ENCODE peak calls at places on chromosomes 12 and 14, in ten cellular contexts. Z, T, I, L, X, A, H, F, B and W are unnamed samples.

GRCh38 chr12:77681726-77682125 is 149.0 kb upstream of the NAV3 start:
- DNase-seq in A (no peak), B (no peak), I (no peak), X (no peak), L (no peak), T (no peak), H (no peak), Z (no peak), F (no peak), W (no peak)

GRCh38 chr14:23123419-23123818 is 4.4 kb upstream of the CEBPE start:
- DNase-seq in L (peak), I (no peak), T (no peak), Z (no peak), B (no peak), X (no peak), H (no peak), F (no peak), A (no peak), W (no peak)

GRCh38 chr12:113788020-113788856 is 177.9 kb downstream of the RBM19 start:
- DNase-seq in A (peak), L (no peak), F (no peak), X (no peak), H (no peak), Z (no peak), I (no peak), B (no peak), T (peak), W (peak)

GRCh38 chr14:39442293-39442692 is 10.1 kb upstream of the FBXO33 start:
- DNase-seq in I (no peak), F (peak), H (no peak), T (no peak), Z (no peak), X (no peak), B (no peak), L (no peak), A (no peak), W (no peak)

GRCh38 chr12:49298160-49298559 is 3.2 kb downstream of the PRPH start:
- DNase-seq in B (no peak), T (no peak), I (no peak), Z (no peak), A (no peak), L (no peak), H (no peak), F (no peak), X (no peak), W (no peak)

GRCh38 chr12:19261773-19262172 is 132.2 kb downstream of the PLEKHA5 start:
- DNase-seq in H (no peak), I (no peak), A (no peak), X (no peak), B (no peak), T (no peak), F (no peak), L (no peak), Z (no peak), W (no peak)

GRCh38 chr14:26597136-26598080 is at the start of gene NOVA1:
- DNase-seq in T (no peak), L (peak), B (peak), H (no peak), I (peak), X (no peak), Z (peak), A (peak), F (peak), W (peak)

GRCh38 chr14:70789361-70789760 is 20.0 kb downstream of the MAP3K9 start:
- DNase-seq in F (no peak), A (peak), L (no peak), B (no peak), Z (no peak), X (no peak), I (no peak), T (no peak), H (no peak), W (peak)